ENCODE peak calls at places on chromosomes 1 and 21, in six cellular contexts. H, E, N, W, F and I are unnamed samples.

GRCh38 chr1:151716771-151717631 is at the start of gene CELF3:
- DNase-seq in H (peak; percentile 100), E (no peak), N (no peak), W (peak; percentile 20), F (peak; percentile 98), I (no peak)

GRCh38 chr1:74334147-74334546 is 99.0 kb downstream of the TNNI3K start:
- DNase-seq in H (no peak), E (no peak), N (no peak), W (no peak), F (no peak), I (no peak)

GRCh38 chr21:45019887-45020537 is 54.4 kb upstream of the ADARB1 start:
- DNase-seq in H (no peak), E (no peak), N (no peak), W (no peak), F (no peak), I (no peak)

GRCh38 chr1:12087797-12088314 is 24.8 kb downstream of the TNFRSF8 start:
- DNase-seq in H (no peak), E (no peak), N (no peak), W (no peak), F (no peak), I (no peak)

GRCh38 chr1:17596186-17596585 is 56.7 kb downstream of the ARHGEF10L start:
- DNase-seq in H (no peak), E (no peak), N (no peak), W (no peak), F (no peak), I (no peak)

GRCh38 chr1:236893626-236894545 is 98.8 kb downstream of the MTR start:
- DNase-seq in H (no peak), E (peak; percentile 13), N (no peak), W (no peak), F (no peak), I (no peak)

GRCh38 chr1:57831624-57832023 is 407.8 kb upstream of the DAB1 start:
- DNase-seq in H (no peak), E (no peak), N (no peak), W (no peak), F (no peak), I (no peak)

GRCh38 chr1:5514519-5515183 is 477.6 kb downstream of the NPHP4 start:
- DNase-seq in H (peak; percentile 78), E (peak; percentile 92), N (peak; percentile 50), W (peak; percentile 83), F (no peak), I (peak; percentile 39)

GRCh38 chr1:201307760-201308499 is 24.6 kb downstream of the PKP1 start:
- DNase-seq in H (peak; percentile 90), E (peak; percentile 39), N (no peak), W (no peak), F (peak; percentile 9), I (peak; percentile 48)

GRCh38 chr1:46797696-46798470 is 963 bp upstream of the CYP4B1 start:
- DNase-seq in H (no peak), E (peak; percentile 0), N (no peak), W (no peak), F (no peak), I (no peak)

GRCh38 chr1:112935474-112936289 is 20.3 kb downstream of the SLC16A1 start:
- DNase-seq in H (no peak), E (peak; percentile 53), N (no peak), W (no peak), F (no peak), I (peak; percentile 43)

GRCh38 chr1:27405074-27405473 is 12.7 kb downstream of the GPR3 start:
- DNase-seq in H (no peak), E (peak; percentile 84), N (no peak), W (no peak), F (no peak), I (no peak)

GRCh38 chr1:90850181-90850924 is 133.3 kb upstream of the BARHL2 start:
- DNase-seq in H (no peak), E (peak; percentile 25), N (no peak), W (no peak), F (peak; percentile 36), I (peak; percentile 7)

GRCh38 chr1:20439282-20439681 is 46.7 kb downstream of the CAMK2N1 start:
- DNase-seq in H (no peak), E (peak; percentile 31), N (no peak), W (no peak), F (no peak), I (peak; percentile 12)

GRCh38 chr1:245735831-245736530 is 581.2 kb downstream of the KIF26B start:
- DNase-seq in H (no peak), E (no peak), N (no peak), W (no peak), F (no peak), I (no peak)

GRCh38 chr1:22900451-22900850 is 72.2 kb downstream of the LACTBL1 start:
- DNase-seq in H (no peak), E (no peak), N (no peak), W (no peak), F (no peak), I (no peak)

GRCh38 chr1:231062500-231063270 is 22.6 kb upstream of the FAM89A start:
- DNase-seq in H (no peak), E (no peak), N (no peak), W (no peak), F (no peak), I (no peak)

GRCh38 chr1:93154898-93155297 is 25.3 kb downstream of the TMED5 start:
- DNase-seq in H (no peak), E (no peak), N (no peak), W (no peak), F (no peak), I (no peak)

GRCh38 chr1:180353930-180354329 is 123.9 kb downstream of the LHX4 start:
- DNase-seq in H (no peak), E (no peak), N (no peak), W (no peak), F (no peak), I (no peak)

GRCh38 chr1:168583571-168583970 is 7.2 kb downstream of the XCL1 start:
- DNase-seq in H (no peak), E (no peak), N (no peak), W (no peak), F (no peak), I (no peak)

GRCh38 chr1:117656202-117656641 is 50.4 kb downstream of the TENT5C start:
- DNase-seq in H (no peak), E (no peak), N (peak; percentile 60), W (peak; percentile 36), F (no peak), I (no peak)

GRCh38 chr1:226626577-226626956 is 78.0 kb downstream of the STUM start:
- DNase-seq in H (peak; percentile 54), E (peak; percentile 88), N (peak; percentile 76), W (peak; percentile 77), F (peak; percentile 11), I (peak; percentile 40)